ENCODE peak calls at places on chromosome 14, in eight cellular contexts. Z, Y, S, E, J, X, D and P are unnamed samples.

GRCh38 chr14:21192875-21193535 is 37.1 kb upstream of the OR5AU1 start:
- DNase-seq in Z (no peak), Y (no peak), S (no peak), E (peak), J (peak), X (no peak), D (no peak), P (no peak)

GRCh38 chr14:70448633-70449032 is 3.3 kb upstream of the ADAM21 start:
- DNase-seq in Z (peak), Y (peak), S (peak), E (peak), J (no peak), X (no peak), D (no peak), P (peak)

GRCh38 chr14:89485264-89485663 is 68.2 kb upstream of the FOXN3 start:
- DNase-seq in Z (no peak), Y (no peak), S (no peak), E (no peak), J (no peak), X (no peak), D (no peak), P (no peak)

GRCh38 chr14:89720741-89721315 is 233.7 kb downstream of the EFCAB11 start:
- DNase-seq in Z (no peak), Y (no peak), S (no peak), E (no peak), J (peak), X (no peak), D (no peak), P (no peak)

GRCh38 chr14:64943981-64944520 is 1.5 kb upstream of the GPX2 start:
- DNase-seq in Z (no peak), Y (no peak), S (no peak), E (no peak), J (no peak), X (peak), D (no peak), P (no peak)

GRCh38 chr14:79161576-79161975 is 991.4 kb downstream of the NRXN3 start:
- DNase-seq in Z (peak), Y (no peak), S (peak), E (peak), J (peak), X (no peak), D (peak), P (peak)

GRCh38 chr14:100722367-100722766 is 4.3 kb upstream of the DLK1 start:
- DNase-seq in Z (no peak), Y (no peak), S (no peak), E (no peak), J (no peak), X (no peak), D (no peak), P (no peak)

GRCh38 chr14:30559638-30560071 is 697 bp downstream of the G2E3 start:
- DNase-seq in Z (peak), Y (no peak), S (no peak), E (peak), J (peak), X (no peak), D (peak), P (no peak)

GRCh38 chr14:85546390-85546789 is 16.4 kb downstream of the FLRT2 start:
- DNase-seq in Z (no peak), Y (no peak), S (no peak), E (no peak), J (no peak), X (no peak), D (no peak), P (no peak)

GRCh38 chr14:61752626-61753025 is 9.6 kb upstream of the SNAPC1 start:
- DNase-seq in Z (no peak), Y (no peak), S (no peak), E (peak), J (peak), X (no peak), D (no peak), P (no peak)

GRCh38 chr14:93103392-93104080 is 12.2 kb downstream of the ITPK1 start:
- DNase-seq in Z (no peak), Y (no peak), S (no peak), E (no peak), J (no peak), X (peak), D (no peak), P (no peak)

GRCh38 chr14:82447586-82447985 is 913.9 kb upstream of the SEL1L start:
- DNase-seq in Z (no peak), Y (no peak), S (no peak), E (no peak), J (no peak), X (no peak), D (no peak), P (no peak)

GRCh38 chr14:100313464-100314230 is 7.4 kb upstream of the SLC25A29 start:
- DNase-seq in Z (no peak), Y (no peak), S (no peak), E (no peak), J (no peak), X (no peak), D (peak), P (no peak)

GRCh38 chr14:46818147-46818546 is 166.6 kb upstream of the RPL10L start:
- DNase-seq in Z (no peak), Y (no peak), S (no peak), E (no peak), J (no peak), X (no peak), D (no peak), P (no peak)

GRCh38 chr14:101005447-101005846 is 101.9 kb upstream of the RTL1 start:
- DNase-seq in Z (no peak), Y (no peak), S (no peak), E (no peak), J (no peak), X (no peak), D (no peak), P (no peak)

GRCh38 chr14:103456167-103456835 is 66.3 kb downstream of the CKB start:
- DNase-seq in Z (peak), Y (no peak), S (no peak), E (peak), J (peak), X (no peak), D (no peak), P (no peak)

GRCh38 chr14:74524076-74524812 is 30.7 kb downstream of the ISCA2 start:
- DNase-seq in Z (no peak), Y (no peak), S (no peak), E (peak), J (peak), X (no peak), D (no peak), P (no peak)

GRCh38 chr14:83566567-83566966 is 1963.4 kb upstream of the FLRT2 start:
- DNase-seq in Z (no peak), Y (no peak), S (no peak), E (peak), J (no peak), X (no peak), D (no peak), P (no peak)

GRCh38 chr14:26401170-26401968 is 196.5 kb downstream of the NOVA1 start:
- DNase-seq in Z (no peak), Y (no peak), S (no peak), E (no peak), J (no peak), X (no peak), D (no peak), P (no peak)

GRCh38 chr14:64391986-64392385 is 3.8 kb downstream of the MTHFD1 start:
- DNase-seq in Z (no peak), Y (no peak), S (no peak), E (no peak), J (no peak), X (no peak), D (no peak), P (no peak)

GRCh38 chr14:66224492-66225178 is 261.5 kb upstream of the CCDC196 start:
- DNase-seq in Z (no peak), Y (no peak), S (no peak), E (no peak), J (no peak), X (peak), D (no peak), P (no peak)

GRCh38 chr14:67426983-67427601 is 15.1 kb upstream of the PLEK2 start:
- DNase-seq in Z (peak), Y (no peak), S (peak), E (peak), J (peak), X (peak), D (peak), P (peak)

GRCh38 chr14:28321475-28322244 is 444.9 kb upstream of the FOXG1 start:
- DNase-seq in Z (no peak), Y (no peak), S (peak), E (no peak), J (peak), X (no peak), D (no peak), P (no peak)

GRCh38 chr14:53002576-53002975 is 51.7 kb upstream of the FERMT2 start:
- DNase-seq in Z (no peak), Y (no peak), S (peak), E (peak), J (no peak), X (no peak), D (no peak), P (no peak)

GRCh38 chr14:55129086-55129427 is at the start of gene LGALS3:
- DNase-seq in Z (no peak), Y (no peak), S (peak), E (peak), J (peak), X (peak), D (peak), P (no peak)

GRCh38 chr14:32330356-32331226 is 1.5 kb downstream of the AKAP6 start:
- DNase-seq in Z (no peak), Y (no peak), S (no peak), E (no peak), J (no peak), X (no peak), D (peak), P (no peak)

GRCh38 chr14:102966681-102967505 is 44.4 kb downstream of the AMN start:
- DNase-seq in Z (no peak), Y (no peak), S (no peak), E (no peak), J (no peak), X (no peak), D (no peak), P (no peak)

GRCh38 chr14:100193417-100194357 is 34.2 kb upstream of the DEGS2 start:
- DNase-seq in Z (no peak), Y (no peak), S (no peak), E (no peak), J (no peak), X (no peak), D (no peak), P (no peak)

GRCh38 chr14:104462651-104463630 is 116.6 kb upstream of the C14orf180 start:
- DNase-seq in Z (no peak), Y (no peak), S (no peak), E (no peak), J (no peak), X (no peak), D (no peak), P (no peak)

GRCh38 chr14:68815288-68816182 is 22.7 kb upstream of the ZFP36L1 start:
- DNase-seq in Z (no peak), Y (no peak), S (no peak), E (no peak), J (no peak), X (no peak), D (no peak), P (no peak)

GRCh38 chr14:68819260-68819691 is 26.4 kb upstream of the ZFP36L1 start:
- DNase-seq in Z (peak), Y (no peak), S (peak), E (peak), J (peak), X (peak), D (peak), P (no peak)

GRCh38 chr14:68816183-68816942 is 23.5 kb upstream of the ZFP36L1 start:
- DNase-seq in Z (peak), Y (no peak), S (peak), E (peak), J (peak), X (peak), D (peak), P (no peak)

GRCh38 chr14:68817513-68818212 is 24.8 kb upstream of the ZFP36L1 start:
- DNase-seq in Z (no peak), Y (no peak), S (no peak), E (no peak), J (no peak), X (no peak), D (no peak), P (no peak)

DNA sequence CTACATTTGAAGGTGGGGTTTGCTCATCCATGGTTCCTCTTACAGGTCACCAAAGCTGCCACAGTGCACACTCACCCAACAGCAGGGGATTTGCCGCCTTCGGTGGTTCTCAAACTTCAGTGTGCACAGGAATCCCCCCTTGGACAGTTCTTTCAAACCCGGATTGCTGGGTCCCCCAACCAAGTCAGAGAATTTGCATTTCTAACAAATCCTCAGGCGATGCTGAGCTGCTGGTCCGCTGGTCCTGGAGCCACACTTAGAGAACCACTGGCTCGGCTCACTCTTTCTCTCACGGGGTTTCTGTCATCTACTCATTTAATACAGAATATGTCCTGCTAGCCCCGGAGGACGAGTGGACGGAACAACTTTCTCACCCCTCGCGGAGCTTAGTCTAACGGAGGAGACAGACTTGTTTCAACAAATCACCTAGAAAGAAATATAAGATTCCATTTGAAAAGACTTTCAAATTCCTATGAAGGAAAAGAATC is 24.1 kb upstream of the ZFP36L1 start:
- DNase-seq in Z (no peak), Y (no peak), S (no peak), E (no peak), J (no peak), X (no peak), D (no peak), P (no peak)
- H3K4me3 ChIP-seq in Z (no peak), Y (no peak), S (no peak), E (no peak), J (no peak), X (no peak), D (no peak), P (no peak)

DNA sequence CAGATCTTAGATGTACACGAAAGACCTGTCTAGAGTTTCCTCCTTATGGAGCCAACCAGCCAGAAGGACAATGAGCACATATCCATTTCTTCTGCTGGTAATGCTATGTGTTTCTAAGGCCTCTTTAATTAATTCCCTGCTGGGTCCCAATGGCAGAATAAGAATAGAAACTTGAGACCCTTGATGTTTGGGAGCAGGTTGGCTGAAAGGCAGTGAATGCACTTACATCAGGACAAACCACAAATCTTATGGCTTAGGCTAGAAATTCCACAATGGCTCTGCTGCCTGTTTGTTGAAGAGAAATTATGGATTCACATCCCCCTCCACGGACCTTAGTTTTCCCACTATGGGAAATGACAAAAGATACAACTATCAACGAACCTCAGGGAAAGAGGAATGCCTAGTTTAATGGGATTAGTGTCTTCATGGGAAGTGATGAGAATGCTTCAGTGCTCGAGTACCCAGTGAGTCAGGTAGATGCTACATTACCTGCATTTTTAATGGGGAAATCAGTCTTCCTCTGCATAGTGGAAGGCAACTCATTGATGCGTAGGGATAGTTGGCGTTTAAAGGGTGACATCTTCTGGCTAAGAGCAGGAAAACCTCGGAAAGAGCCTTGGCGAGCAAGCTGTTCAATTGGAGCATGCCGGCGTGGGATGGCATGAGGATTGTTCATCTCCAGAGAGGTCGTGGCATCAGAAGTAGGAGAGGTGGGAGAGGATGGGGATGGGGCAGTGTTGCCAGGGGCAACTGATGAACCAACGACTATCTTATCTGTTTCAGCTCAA is 46.5 kb downstream of the PAPLN start:
- DNase-seq in Z (no peak), Y (no peak), S (peak), E (peak), J (peak), X (no peak), D (peak), P (no peak)
- TF ChIP-seq CTCF in Z (peak), Y (peak), S (peak), E (peak), J (peak), X (no peak), D (peak), P (peak)

DNA sequence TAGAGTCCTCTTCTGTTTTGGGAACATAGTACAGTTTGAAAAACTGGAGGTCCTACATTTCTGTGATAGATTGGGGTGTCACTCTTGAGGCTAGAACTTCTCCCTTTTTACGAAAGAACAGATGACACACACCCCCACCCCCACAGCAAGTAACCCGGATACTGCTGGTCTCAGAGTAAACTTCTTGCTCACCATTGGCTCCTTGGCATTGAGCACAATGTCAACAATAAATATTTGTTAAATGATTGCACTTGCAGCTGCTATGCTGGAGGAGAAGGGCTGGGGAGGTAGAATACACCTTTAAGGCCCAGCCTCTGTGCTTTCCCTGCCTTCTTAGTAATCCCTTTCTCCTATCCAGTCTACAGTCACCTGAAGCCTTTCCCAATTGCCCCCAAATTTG is 149.8 kb downstream of the TGFB3 start:
- DNase-seq in Z (peak), Y (no peak), S (peak), E (peak), J (peak), X (peak), D (no peak), P (no peak)
- H3K4me3 ChIP-seq in Z (no peak), Y (no peak), S (no peak), E (no peak), J (no peak), X (no peak), D (no peak), P (no peak)

GRCh38 chr14:98947911-98948595 is 323.9 kb downstream of the BCL11B start:
- DNase-seq in Z (no peak), Y (no peak), S (no peak), E (no peak), J (no peak), X (no peak), D (no peak), P (no peak)

GRCh38 chr14:98949031-98949430 is 323.0 kb downstream of the BCL11B start:
- DNase-seq in Z (no peak), Y (no peak), S (no peak), E (no peak), J (no peak), X (no peak), D (no peak), P (no peak)

GRCh38 chr14:98951031-98951430 is 321.0 kb downstream of the BCL11B start:
- DNase-seq in Z (no peak), Y (no peak), S (no peak), E (no peak), J (no peak), X (no peak), D (no peak), P (no peak)

GRCh38 chr14:98950356-98950895 is 321.6 kb downstream of the BCL11B start:
- DNase-seq in Z (no peak), Y (no peak), S (no peak), E (no peak), J (no peak), X (no peak), D (no peak), P (no peak)

GRCh38 chr14:98949506-98950135 is 322.4 kb downstream of the BCL11B start:
- DNase-seq in Z (no peak), Y (no peak), S (no peak), E (no peak), J (no peak), X (no peak), D (no peak), P (no peak)
- TF ChIP-seq CTCF in Z (no peak), Y (no peak), S (no peak), E (no peak), J (no peak), X (no peak), D (no peak), P (no peak)

GRCh38 chr14:58353516-58354299 is 42.0 kb upstream of the TOMM20L start:
- DNase-seq in Z (no peak), Y (no peak), S (no peak), E (no peak), J (no peak), X (no peak), D (no peak), P (no peak)
- H3K4me3 ChIP-seq in Z (no peak), Y (no peak), S (peak), E (no peak), J (peak), X (no peak), D (no peak), P (no peak)

GRCh38 chr14:34023824-34024767 is 73.2 kb upstream of the EGLN3 start:
- DNase-seq in Z (no peak), Y (no peak), S (no peak), E (no peak), J (no peak), X (peak), D (peak), P (no peak)
- TF ChIP-seq CTCF in Z (no peak), Y (no peak), S (no peak), E (no peak), J (no peak), X (no peak), D (no peak), P (no peak)

GRCh38 chr14:77181124-77181602 is 435 bp upstream of the TMEM63C start:
- DNase-seq in Z (no peak), Y (no peak), S (no peak), E (no peak), J (no peak), X (no peak), D (no peak), P (no peak)
- H3K4me3 ChIP-seq in Z (no peak), Y (no peak), S (peak), E (no peak), J (no peak), X (peak), D (peak), P (no peak)